ENCODE peak calls at places on chromosomes 16 and 17, in ten cellular contexts. C, H, Q, Z, J, L, D, W, F and S are unnamed samples.

GRCh38 chr17:63998050-63998720 is at the start of gene PRR29:
- DNase-seq in C (peak), H (peak), Q (peak), Z (no peak), J (no peak), L (peak), D (peak), W (peak), F (peak), S (no peak)

GRCh38 chr17:58529275-58529674 is 14.8 kb upstream of the MTMR4 start:
- DNase-seq in C (no peak), H (no peak), Q (no peak), Z (peak), J (no peak), L (peak), D (no peak), W (no peak), F (no peak), S (no peak)

GRCh38 chr17:47367257-47367656 is 43.5 kb downstream of the EFCAB13 start:
- DNase-seq in C (no peak), H (no peak), Q (no peak), Z (no peak), J (no peak), L (no peak), D (no peak), W (no peak), F (no peak), S (no peak)

GRCh38 chr17:56150631-56151030 is 2.6 kb upstream of the ANKFN1 start:
- DNase-seq in C (no peak), H (no peak), Q (no peak), Z (no peak), J (no peak), L (no peak), D (no peak), W (no peak), F (no peak), S (no peak)

GRCh38 chr17:76943781-76944213 is 75.6 kb downstream of the MGAT5B start:
- DNase-seq in C (no peak), H (no peak), Q (no peak), Z (no peak), J (no peak), L (no peak), D (no peak), W (peak), F (no peak), S (no peak)

GRCh38 chr17:5509482-5509881 is 23.1 kb downstream of the MIS12 start:
- DNase-seq in C (no peak), H (no peak), Q (no peak), Z (no peak), J (no peak), L (no peak), D (peak), W (no peak), F (no peak), S (no peak)

GRCh38 chr16:22388101-22388644 is 13.8 kb upstream of the CDR2 start:
- DNase-seq in C (no peak), H (no peak), Q (no peak), Z (no peak), J (no peak), L (no peak), D (no peak), W (peak), F (no peak), S (no peak)

GRCh38 chr16:19102187-19102872 is 11.4 kb upstream of the ITPRIPL2 start:
- DNase-seq in C (no peak), H (no peak), Q (no peak), Z (no peak), J (no peak), L (no peak), D (no peak), W (no peak), F (no peak), S (no peak)

GRCh38 chr17:9837551-9838471 is 12.1 kb downstream of the GLP2R start:
- DNase-seq in C (no peak), H (no peak), Q (peak), Z (no peak), J (peak), L (no peak), D (peak), W (no peak), F (peak), S (peak)

GRCh38 chr16:71499775-71500364 is 10.7 kb upstream of the ZNF19 start:
- DNase-seq in C (peak), H (peak), Q (peak), Z (no peak), J (no peak), L (peak), D (peak), W (peak), F (no peak), S (no peak)

GRCh38 chr16:27398894-27399853 is 2.8 kb upstream of the IL21R start:
- DNase-seq in C (no peak), H (no peak), Q (no peak), Z (no peak), J (no peak), L (no peak), D (no peak), W (no peak), F (no peak), S (no peak)

GRCh38 chr17:70901870-70902269 is 732.5 kb downstream of the KCNJ2 start:
- DNase-seq in C (no peak), H (no peak), Q (no peak), Z (no peak), J (no peak), L (no peak), D (no peak), W (no peak), F (no peak), S (no peak)

GRCh38 chr17:5958850-5959249 is 111.3 kb upstream of the WSCD1 start:
- DNase-seq in C (no peak), H (no peak), Q (no peak), Z (no peak), J (no peak), L (no peak), D (no peak), W (no peak), F (no peak), S (no peak)

GRCh38 chr16:71894229-71894920 is 956 bp upstream of the IST1 start:
- DNase-seq in C (peak), H (peak), Q (peak), Z (no peak), J (peak), L (peak), D (peak), W (no peak), F (peak), S (peak)

GRCh38 chr16:667113-667779 is 686 bp upstream of the RHOT2 start:
- DNase-seq in C (no peak), H (no peak), Q (no peak), Z (no peak), J (no peak), L (no peak), D (no peak), W (no peak), F (no peak), S (no peak)

GRCh38 chr16:88810166-88810867 is 1.4 kb downstream of the APRT start:
- DNase-seq in C (no peak), H (no peak), Q (no peak), Z (no peak), J (no peak), L (no peak), D (no peak), W (no peak), F (no peak), S (no peak)

GRCh38 chr16:11557811-11558210 is 28.9 kb downstream of the LITAF start:
- DNase-seq in C (no peak), H (peak), Q (no peak), Z (peak), J (no peak), L (no peak), D (no peak), W (no peak), F (no peak), S (no peak)

GRCh38 chr17:68698761-68699160 is 97.6 kb upstream of the FAM20A start:
- DNase-seq in C (no peak), H (no peak), Q (no peak), Z (no peak), J (no peak), L (no peak), D (no peak), W (no peak), F (no peak), S (no peak)

GRCh38 chr17:29177871-29178749 is 2.1 kb downstream of the MYO18A start:
- DNase-seq in C (no peak), H (no peak), Q (no peak), Z (no peak), J (no peak), L (no peak), D (no peak), W (no peak), F (no peak), S (no peak)